ENCODE peak calls at places on chromosomes 1 and 21, in nine cellular contexts. C is foreskin fibroblast, X is A549, G is colonic mucosa, R is GM23338, U is kidney epithelial cell, M is heart left ventricle, D is pancreas, B is PC-3. T is an unnamed sample.

GRCh38 chr21:35328856-35329455 is 279.9 kb upstream of the RUNX1 start:
- DNase-seq in M (no peak), X (no peak), C (no peak), R (no peak), B (no peak), D (no peak), U (no peak), G (no peak), T (no peak)

GRCh38 chr1:19421365-19421764 is 64.0 kb downstream of the CAPZB start:
- DNase-seq in D (no peak), G (no peak), X (no peak), B (no peak), M (no peak), R (no peak), U (no peak), C (no peak), T (no peak)

GRCh38 chr1:77220687-77221463 is 1.6 kb upstream of the PIGK start:
- DNase-seq in G (no peak), U (peak), B (peak), R (no peak), D (no peak), X (no peak), C (peak), M (no peak), T (peak)

GRCh38 chr1:188514917-188515316 is 1686.2 kb downstream of the PLA2G4A start:
- DNase-seq in B (no peak), R (no peak), M (no peak), D (no peak), G (no peak), X (no peak), U (no peak), C (no peak), T (no peak)

GRCh38 chr21:9839011-9839661 is 682.2 kb upstream of the TPTE start:
- DNase-seq in C (no peak), B (peak), R (no peak), M (no peak), X (no peak), D (peak), U (no peak), G (no peak), T (no peak)

GRCh38 chr1:89068291-89068690 is 3.3 kb upstream of the GBP1 start:
- DNase-seq in B (peak), R (no peak), X (no peak), D (no peak), G (no peak), C (peak), U (no peak), M (no peak), T (peak)

GRCh38 chr1:55049914-55050278 is 10.5 kb downstream of the PCSK9 start:
- DNase-seq in G (no peak), C (no peak), B (no peak), X (no peak), D (no peak), M (peak), U (no peak), R (no peak), T (no peak)

GRCh38 chr21:31198575-31198974 is 145.5 kb downstream of the TIAM1 start:
- DNase-seq in X (peak), G (no peak), B (peak), R (peak), M (no peak), C (peak), D (no peak), U (no peak), T (peak)

GRCh38 chr1:19307804-19308508 is 4.0 kb downstream of the AKR7A2 start:
- DNase-seq in C (no peak), U (no peak), G (peak), B (no peak), X (no peak), R (no peak), M (no peak), D (no peak), T (no peak)

GRCh38 chr1:172745014-172745413 is 86.1 kb downstream of the FASLG start:
- DNase-seq in D (no peak), R (peak), G (peak), M (no peak), B (peak), C (peak), U (peak), X (peak), T (peak)

GRCh38 chr1:43687301-43688108 is 19.8 kb upstream of the ST3GAL3 start:
- DNase-seq in C (no peak), R (no peak), X (no peak), D (no peak), U (no peak), M (peak), G (peak), B (no peak), T (no peak)

GRCh38 chr1:15848143-15848928 is 829 bp downstream of the SPEN start:
- DNase-seq in M (peak), B (no peak), G (peak), C (peak), X (no peak), D (peak), R (peak), U (no peak), T (peak)

GRCh38 chr1:42935313-42935624 is 23.4 kb downstream of the SLC2A1 start:
- DNase-seq in G (peak), U (no peak), D (no peak), X (no peak), C (no peak), M (no peak), B (no peak), R (no peak), T (no peak)

GRCh38 chr1:68464891-68465290 is 15.1 kb upstream of the RPE65 start:
- DNase-seq in R (peak), C (no peak), G (no peak), U (no peak), B (no peak), D (no peak), M (no peak), X (no peak), T (no peak)

GRCh38 chr1:51644533-51645197 is 27.8 kb downstream of the OSBPL9 start:
- DNase-seq in D (no peak), C (peak), B (peak), M (peak), R (no peak), U (peak), X (peak), G (no peak), T (peak)

GRCh38 chr1:51336711-51337110 is 6.3 kb upstream of the TTC39A start:
- DNase-seq in R (no peak), M (no peak), X (no peak), D (no peak), B (no peak), C (no peak), G (no peak), U (no peak), T (no peak)

GRCh38 chr1:111202707-111203623 is 2.5 kb upstream of the DENND2D start:
- DNase-seq in R (no peak), G (peak), M (no peak), C (no peak), B (no peak), U (no peak), X (no peak), D (no peak), T (no peak)
- H3K4me3 ChIP-seq in R (peak), G (peak), M (peak), C (no peak), B (peak), U (peak), X (no peak), D (peak), T (no peak)

GRCh38 chr21:37490084-37490483 is 123.5 kb downstream of the DYRK1A start:
- DNase-seq in M (no peak), X (no peak), U (no peak), G (no peak), C (no peak), R (no peak), B (no peak), D (no peak), T (no peak)

GRCh38 chr21:37483776-37484175 is 117.2 kb downstream of the DYRK1A start:
- DNase-seq in G (no peak), U (no peak), B (no peak), X (no peak), R (peak), C (no peak), M (no peak), D (no peak), T (no peak)

GRCh38 chr21:37484535-37485474 is 118.2 kb downstream of the DYRK1A start:
- DNase-seq in B (no peak), U (no peak), G (no peak), X (no peak), C (peak), R (no peak), M (no peak), D (no peak), T (peak)

GRCh38 chr21:37489553-37489952 is 123.0 kb downstream of the DYRK1A start:
- DNase-seq in U (no peak), X (no peak), D (no peak), M (no peak), B (no peak), C (no peak), R (peak), G (no peak), T (no peak)
- TF ChIP-seq CTCF in U (no peak), X (no peak), D (no peak), M (peak), B (no peak), C (no peak), R (no peak), G (no peak), T (no peak)

DNA sequence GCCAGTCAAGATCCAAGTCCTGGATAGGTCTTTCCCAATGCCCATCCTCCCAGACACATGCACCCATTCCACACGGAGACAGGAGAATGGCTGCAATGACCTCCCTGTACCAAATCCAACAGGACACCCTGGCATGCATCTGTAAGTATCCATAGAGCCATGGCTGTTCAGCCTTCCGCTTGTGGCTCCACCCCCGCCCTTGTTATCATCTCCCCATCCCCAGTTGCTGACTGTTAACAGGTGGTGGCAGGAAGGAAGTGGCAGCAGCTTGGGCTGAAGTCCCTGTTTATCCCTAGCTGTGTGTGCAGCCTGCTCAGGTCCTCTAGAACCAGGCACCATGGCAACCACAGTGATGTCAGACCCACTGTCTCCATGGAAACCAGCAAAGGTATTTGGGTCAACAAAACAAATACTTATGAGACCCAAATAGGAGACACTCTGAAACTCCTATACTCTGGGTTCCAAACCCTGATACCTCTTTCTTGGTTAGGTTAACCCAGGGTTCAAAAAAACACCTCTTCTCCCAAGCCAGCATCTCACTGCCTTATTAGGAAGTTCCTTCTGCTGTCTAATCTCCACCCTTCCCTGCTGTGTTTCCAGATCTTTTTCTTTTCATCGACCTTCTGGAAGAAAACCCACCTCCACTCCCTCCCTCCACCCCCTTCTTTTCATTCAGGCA is 721 bp downstream of the PBXIP1 start:
- DNase-seq in D (no peak), M (no peak), C (peak), R (peak), B (no peak), U (peak), X (no peak), G (peak), T (peak)
- H3K4me3 ChIP-seq in D (peak), M (peak), C (peak), R (peak), B (peak), U (peak), X (peak), G (peak), T (peak)

GRCh38 chr1:158494737-158495136 is 22.7 kb downstream of the OR10R2 start:
- DNase-seq in D (no peak), M (no peak), R (no peak), C (no peak), X (no peak), G (no peak), U (no peak), B (no peak), T (no peak)

GRCh38 chr1:158491372-158491771 is 19.4 kb downstream of the OR10R2 start:
- DNase-seq in D (no peak), X (no peak), C (no peak), G (no peak), B (no peak), M (no peak), R (no peak), U (no peak), T (no peak)

DNA sequence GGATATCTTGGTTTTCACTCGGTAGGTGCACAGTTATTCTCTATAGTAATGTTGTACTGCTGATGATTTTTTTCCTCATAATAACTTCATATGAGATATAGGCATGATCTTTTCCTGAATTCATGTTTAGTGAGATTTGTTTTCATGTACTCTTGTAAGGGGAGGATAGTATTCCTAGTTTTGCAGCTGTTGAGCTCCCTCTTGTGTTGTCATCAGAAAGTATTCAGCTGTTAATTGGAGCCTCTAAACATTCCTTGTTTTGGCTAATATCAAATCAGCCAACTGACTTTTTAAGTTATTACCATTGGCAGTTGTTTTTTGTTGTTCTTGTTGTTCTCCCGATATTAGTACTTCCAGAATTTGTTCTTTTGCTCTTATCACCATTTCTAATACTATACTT is 24.4 kb downstream of the OR10R2 start:
- DNase-seq in C (no peak), R (peak), D (no peak), B (peak), X (no peak), U (no peak), G (no peak), M (no peak), T (no peak)
- TF ChIP-seq CTCF in C (no peak), R (peak), D (no peak), B (peak), X (peak), U (peak), G (no peak), M (peak), T (peak)

DNA sequence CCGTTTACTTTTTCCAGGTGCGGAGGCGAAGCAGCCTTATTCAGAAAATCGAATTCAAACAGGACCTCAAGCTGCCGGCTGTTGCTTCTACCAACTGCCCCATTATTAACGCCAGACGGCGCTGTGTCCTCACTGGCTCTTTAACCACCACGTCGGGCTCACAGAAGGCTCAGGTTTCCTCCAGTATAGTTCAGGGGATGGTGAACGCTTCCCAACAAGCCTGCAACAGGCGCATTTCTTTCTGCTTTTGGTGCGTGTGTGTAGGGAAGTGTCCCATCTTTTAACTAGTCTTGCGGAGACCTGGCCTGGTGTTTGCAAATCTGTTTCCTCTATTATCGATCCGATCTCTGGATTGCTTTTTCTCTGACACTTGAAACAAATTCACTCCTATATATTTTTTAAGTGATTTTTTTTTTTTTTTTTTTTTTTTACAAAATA is 791 bp upstream of the STUM start:
- DNase-seq in C (peak), R (peak), G (peak), D (peak), U (peak), M (peak), X (peak), B (peak), T (peak)
- H3K4me3 ChIP-seq in C (no peak), R (peak), G (no peak), D (peak), U (no peak), M (peak), X (peak), B (no peak), T (no peak)

GRCh38 chr1:225845097-225845496 is 35.2 kb downstream of the EPHX1 start:
- DNase-seq in R (no peak), M (no peak), X (no peak), U (no peak), G (no peak), C (no peak), D (no peak), B (no peak), T (no peak)

GRCh38 chr1:225846331-225847310 is 35.6 kb downstream of the TMEM63A start:
- DNase-seq in R (no peak), U (no peak), C (no peak), D (no peak), G (no peak), B (no peak), X (no peak), M (no peak), T (no peak)

GRCh38 chr1:225847610-225848009 is 34.6 kb downstream of the TMEM63A start:
- DNase-seq in C (no peak), B (no peak), D (peak), U (no peak), X (no peak), G (peak), M (no peak), R (no peak), T (no peak)

GRCh38 chr1:225844236-225845061 is 34.5 kb downstream of the EPHX1 start:
- DNase-seq in U (no peak), B (no peak), G (no peak), R (no peak), D (no peak), X (no peak), C (no peak), M (no peak), T (no peak)

DNA sequence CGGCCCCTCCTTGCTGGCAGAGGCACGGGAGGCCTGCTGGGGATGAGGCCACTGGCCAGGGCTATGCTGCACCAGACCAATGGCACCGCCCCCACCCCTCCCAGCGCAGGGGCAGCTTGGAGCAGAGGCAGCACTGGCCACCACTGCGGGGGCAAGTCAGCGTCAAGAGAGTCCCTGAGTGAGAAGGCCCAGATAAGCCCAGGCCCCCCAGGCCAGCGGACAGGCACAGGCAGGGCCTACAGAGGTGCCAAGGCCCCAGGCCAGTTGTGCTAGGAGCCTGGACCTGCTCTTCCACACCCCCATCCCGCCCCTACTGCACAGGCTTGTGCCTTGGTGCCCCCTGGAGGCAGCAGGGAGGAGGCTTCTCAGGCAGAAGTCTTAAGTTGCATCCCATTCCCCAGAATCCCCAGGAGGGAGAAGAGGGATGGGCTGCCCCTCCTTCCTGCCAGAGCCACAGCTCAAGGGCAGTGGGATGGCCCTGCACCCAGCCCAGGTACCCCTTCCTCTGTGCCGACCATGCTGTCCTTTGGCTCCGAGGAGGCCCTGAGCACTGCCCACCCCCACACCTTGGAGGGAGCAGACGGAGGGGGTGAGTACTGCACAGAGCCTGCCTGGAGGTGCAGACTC is 35.8 kb downstream of the EPHX1 start:
- DNase-seq in R (peak), U (peak), X (peak), M (peak), C (peak), D (peak), B (peak), G (peak), T (peak)
- TF ChIP-seq CTCF in R (peak), U (peak), X (peak), M (peak), C (peak), D (peak), B (peak), G (peak), T (peak)

DNA sequence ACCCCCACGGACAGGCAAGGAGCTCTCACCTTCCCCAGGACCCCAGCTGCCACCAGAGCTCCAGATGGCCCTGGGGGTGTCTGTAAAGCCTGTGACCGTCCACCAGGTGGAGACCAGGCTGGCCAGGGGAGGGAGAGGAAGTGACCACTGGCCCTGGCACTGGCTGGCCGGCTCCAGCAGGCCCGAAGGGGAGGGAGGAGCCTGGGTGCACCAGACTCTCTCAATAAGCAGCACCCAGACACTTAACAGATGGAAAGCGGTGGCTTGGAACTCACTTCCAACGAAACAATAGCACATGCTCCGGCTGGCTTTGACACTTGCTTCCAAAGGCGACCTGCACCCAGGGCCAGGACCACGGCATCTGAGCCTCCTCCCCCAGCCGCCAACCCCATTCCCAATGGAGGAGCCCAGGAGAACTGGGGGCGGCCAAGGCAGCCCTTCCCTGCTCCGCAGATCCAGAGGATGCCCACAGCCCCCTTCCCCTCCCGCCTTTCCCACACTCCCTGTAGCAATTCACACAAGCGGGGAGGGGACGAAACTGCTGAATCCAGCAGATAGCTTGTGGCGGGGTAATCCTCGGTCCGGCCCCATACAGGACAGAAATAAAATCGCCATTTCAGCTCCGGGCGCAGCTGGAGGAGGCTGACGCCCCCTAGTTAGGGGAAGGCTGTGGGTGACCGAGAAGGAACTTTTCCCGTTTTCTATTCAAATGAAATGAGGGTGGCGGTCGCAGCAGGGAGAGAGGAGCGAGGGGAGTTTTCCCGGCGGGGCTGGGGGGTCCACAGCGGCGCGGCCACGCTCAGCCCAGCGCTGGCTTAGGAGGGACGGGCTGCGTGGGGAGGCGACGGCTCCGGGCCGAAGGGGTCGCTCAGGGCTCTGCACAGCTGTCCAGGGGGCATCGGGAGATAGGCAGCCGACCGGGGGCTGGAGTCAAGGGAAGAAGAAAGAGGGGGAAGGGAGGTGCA is 612 bp upstream of the PDE9A start:
- DNase-seq in C (peak), R (peak), M (peak), U (no peak), B (peak), X (peak), D (peak), G (peak), T (peak)
- H3K4me3 ChIP-seq in C (no peak), R (peak), M (peak), U (peak), B (no peak), X (peak), D (peak), G (peak), T (no peak)